ENCODE peak calls at places on chromosomes 3 and 15, in seven cellular contexts. B is A549, X is hepatocyte, L is H1, S is IMR-90, D is HCT116, T is endothelial cell of umbilical vein. F is an unnamed sample.
A peak's percentile ranks its signal among the peaks of the same experiment; 100 is the strongest.

GRCh38 chr15:89903015-89903857 is 9.4 kb upstream of the AP3S2 start:
- DNase-seq in B (no peak), X (no peak), L (no peak), S (no peak), D (no peak), T (no peak), F (no peak)

GRCh38 chr15:97672586-97672985 is 287.9 kb upstream of the ARRDC4 start:
- DNase-seq in B (no peak), X (no peak), L (no peak), S (no peak), D (no peak), T (no peak), F (no peak)

GRCh38 chr3:123244128-123244527 is 42.4 kb downstream of the SEC22A start:
- DNase-seq in B (no peak), X (peak; percentile 10), L (no peak), S (no peak), D (no peak), T (no peak), F (no peak)

GRCh38 chr3:78988324-78988723 is 779.5 kb downstream of the ROBO1 start:
- DNase-seq in B (peak; percentile 33), X (peak; percentile 28), L (no peak), S (peak; percentile 46), D (no peak), T (peak; percentile 26), F (peak; percentile 51)

GRCh38 chr3:149494022-149494758 is 19.7 kb downstream of the TM4SF4 start:
- DNase-seq in B (peak; percentile 76), X (peak; percentile 82), L (peak; percentile 88), S (peak; percentile 76), D (peak; percentile 42), T (peak; percentile 76), F (peak; percentile 82)

GRCh38 chr15:44712108-44713005 is 1.0 kb downstream of the B2M start:
- DNase-seq in B (peak; percentile 71), X (peak; percentile 78), L (no peak), S (peak; percentile 87), D (peak; percentile 54), T (peak; percentile 83), F (peak; percentile 79)

GRCh38 chr3:19811689-19812088 is 122.3 kb downstream of the EFHB start:
- DNase-seq in B (no peak), X (no peak), L (no peak), S (no peak), D (no peak), T (no peak), F (no peak)

GRCh38 chr3:57397175-57398026 is 104.9 kb upstream of the ASB14 start:
- DNase-seq in B (peak; percentile 65), X (peak; percentile 63), L (peak; percentile 64), S (peak; percentile 42), D (peak; percentile 59), T (peak; percentile 62), F (peak; percentile 58)

GRCh38 chr15:43776718-43777292 is at the start of gene ELL3:
- DNase-seq in B (peak; percentile 69), X (peak; percentile 85), L (no peak), S (peak; percentile 59), D (peak; percentile 69), T (no peak), F (peak; percentile 62)

GRCh38 chr15:101448336-101448735 is 41.2 kb downstream of the PCSK6 start:
- DNase-seq in B (no peak), X (no peak), L (no peak), S (no peak), D (no peak), T (no peak), F (no peak)

GRCh38 chr3:188052229-188052965 is 101.6 kb upstream of the LPP start:
- DNase-seq in B (no peak), X (peak; percentile 72), L (peak; percentile 65), S (peak; percentile 32), D (no peak), T (peak; percentile 36), F (peak; percentile 62)

GRCh38 chr3:64342940-64343691 is 117.8 kb upstream of the PRICKLE2 start:
- DNase-seq in B (peak; percentile 42), X (peak; percentile 65), L (no peak), S (peak; percentile 92), D (no peak), T (peak; percentile 34), F (peak; percentile 93)

GRCh38 chr3:72932416-72932815 is 44.6 kb downstream of the GXYLT2 start:
- DNase-seq in B (no peak), X (no peak), L (no peak), S (no peak), D (no peak), T (no peak), F (no peak)

GRCh38 chr3:171192176-171192854 is 165.8 kb upstream of the SLC2A2 start:
- DNase-seq in B (peak; percentile 42), X (no peak), L (no peak), S (peak; percentile 94), D (peak; percentile 92), T (peak; percentile 90), F (peak; percentile 99)

GRCh38 chr15:47514251-47514652 is 203.1 kb upstream of the SEMA6D start:
- DNase-seq in B (no peak), X (no peak), L (no peak), S (peak; percentile 76), D (no peak), T (peak; percentile 64), F (peak; percentile 81)

GRCh38 chr3:157029365-157029790 is 130.6 kb downstream of the CCNL1 start:
- DNase-seq in B (no peak), X (no peak), L (no peak), S (no peak), D (no peak), T (no peak), F (no peak)

GRCh38 chr3:14633819-14634424 is 17.6 kb upstream of the CCDC174 start:
- DNase-seq in B (peak; percentile 83), X (peak; percentile 79), L (peak; percentile 57), S (peak; percentile 49), D (peak; percentile 67), T (peak; percentile 53), F (peak; percentile 69)

GRCh38 chr3:156837130-156837529 is 11.0 kb downstream of the LEKR1 start:
- DNase-seq in B (no peak), X (no peak), L (no peak), S (peak; percentile 70), D (no peak), T (no peak), F (no peak)

GRCh38 chr3:129421988-129422745 is 6.3 kb downstream of the EFCAB12 start:
- DNase-seq in B (peak; percentile 40), X (no peak), L (no peak), S (no peak), D (no peak), T (peak; percentile 19), F (no peak)
- TF ChIP-seq CTCF in B (peak; percentile 22), X (peak; percentile 14), L (peak; percentile 26), S (peak; percentile 9), D (peak; percentile 10), T (peak; percentile 25), F (peak; percentile 30)

GRCh38 chr3:150800722-150801121 is 37.8 kb upstream of the SIAH2 start:
- DNase-seq in B (no peak), X (no peak), L (no peak), S (no peak), D (no peak), T (no peak), F (no peak)

GRCh38 chr3:150805380-150805779 is 42.4 kb upstream of the SIAH2 start:
- DNase-seq in B (no peak), X (no peak), L (no peak), S (no peak), D (no peak), T (no peak), F (no peak)

GRCh38 chr3:150798122-150798618 is 35.2 kb upstream of the SIAH2 start:
- DNase-seq in B (peak; percentile 12), X (no peak), L (no peak), S (no peak), D (no peak), T (no peak), F (peak; percentile 28)

GRCh38 chr3:150806436-150806835 is 43.5 kb upstream of the SIAH2 start:
- DNase-seq in B (no peak), X (no peak), L (no peak), S (no peak), D (no peak), T (no peak), F (no peak)

DNA sequence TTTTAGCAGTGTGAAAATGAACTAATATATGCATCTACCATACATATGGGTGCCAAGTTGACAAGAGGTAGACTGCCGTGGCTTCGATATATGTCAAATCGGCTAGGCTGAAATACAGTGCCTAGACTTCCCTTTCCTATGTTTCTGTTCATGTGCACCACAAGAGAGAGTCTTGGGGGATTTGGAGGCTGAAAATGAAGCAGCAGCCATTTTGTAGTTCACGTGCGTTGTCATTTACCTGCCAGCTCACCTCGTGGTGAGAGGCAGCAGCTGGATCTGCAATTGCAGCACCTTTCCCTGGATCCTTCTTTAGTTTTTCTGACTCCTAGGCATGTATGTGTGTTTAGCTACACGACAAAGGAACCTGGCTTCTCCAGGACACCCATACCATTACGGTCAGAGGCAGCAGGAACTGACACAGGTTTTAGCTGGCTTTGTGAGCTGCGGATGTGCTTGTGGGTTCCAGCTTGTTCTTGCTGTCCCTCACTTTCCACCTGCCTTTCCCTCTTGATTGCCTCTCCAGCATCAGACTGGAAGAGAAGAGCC is 40.5 kb upstream of the SIAH2 start:
- DNase-seq in B (no peak), X (no peak), L (no peak), S (no peak), D (no peak), T (no peak), F (no peak)
- H3K4me2 ChIP-seq in B (no peak overlapping the region), X (no peak overlapping the region), L (no peak overlapping the region), S (no peak overlapping the region), D (no peak overlapping the region), T (no peak overlapping the region), F (no peak overlapping the region)

GRCh38 chr3:71062920-71063767 is 520.4 kb downstream of the FOXP1 start:
- DNase-seq in B (no peak), X (no peak), L (no peak), S (peak; percentile 65), D (no peak), T (peak; percentile 82), F (peak; percentile 62)

GRCh38 chr3:71062037-71062919 is 521.2 kb downstream of the FOXP1 start:
- DNase-seq in B (no peak), X (no peak), L (no peak), S (peak; percentile 51), D (no peak), T (peak; percentile 79), F (peak; percentile 55)

GRCh38 chr3:71064288-71064975 is 519.1 kb downstream of the FOXP1 start:
- DNase-seq in B (peak; percentile 10), X (no peak), L (peak; percentile 76), S (peak; percentile 68), D (no peak), T (peak; percentile 76), F (peak; percentile 87)

GRCh38 chr3:71064976-71065763 is 518.4 kb downstream of the FOXP1 start:
- DNase-seq in B (peak; percentile 37), X (peak; percentile 81), L (peak; percentile 82), S (peak; percentile 41), D (no peak), T (peak; percentile 67), F (peak; percentile 47)

GRCh38 chr3:71063768-71064287 is 519.7 kb downstream of the FOXP1 start:
- DNase-seq in B (no peak), X (peak; percentile 35), L (no peak), S (peak; percentile 45), D (no peak), T (no peak), F (peak; percentile 55)
- H3K4me1 ChIP-seq in B (peaks cover 58% of the 10 kb centered on the region), X (peaks cover 38% of the 10 kb centered on the region), L (peaks cover 24% of the 10 kb centered on the region), S (peaks cover 11% of the 10 kb centered on the region), D (no peaks in the 10 kb centered on the region), T (peaks cover 61% of the 10 kb centered on the region), F (peaks cover 12% of the 10 kb centered on the region)

DNA sequence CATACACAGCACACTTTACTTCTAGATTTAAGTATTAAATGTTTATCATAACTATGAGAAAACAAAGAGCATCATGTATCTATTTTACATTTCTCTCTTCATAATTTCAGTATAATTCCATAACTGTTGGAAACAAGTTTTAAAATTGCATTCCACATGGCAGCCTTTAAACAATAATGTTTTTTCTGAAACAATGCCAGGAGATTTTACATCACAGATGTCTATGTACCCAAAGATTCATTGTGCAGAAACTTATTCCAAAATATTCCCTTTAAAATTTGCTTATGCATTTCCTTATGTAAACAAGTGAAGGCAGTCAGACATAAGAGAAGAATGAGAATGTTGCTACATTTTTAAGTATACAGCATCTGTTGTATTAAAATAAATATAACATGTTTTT is 324.9 kb upstream of the COL8A1 start:
- DNase-seq in B (no peak), X (no peak), L (no peak), S (peak; percentile 47), D (no peak), T (peak; percentile 89), F (peak; percentile 34)
- TF ChIP-seq CTCF in B (no peak), X (no peak), L (no peak), S (no peak), D (no peak), T (no peak), F (no peak)

F was measured in fibroblast of lung.